ENCODE peak calls at places on chromosomes 12 and 14, in nine cellular contexts. V is stimulated activated CD8-positive, alpha-beta memory T cell treated with anti-CD3 and anti-CD28 coated beads, Interleukin-2, amount 100 ng/mL, for 1 hour; D is HFF-Myc; U is tibial nerve; Z is cardiac muscle cell; O is GM12892; K is activated CD8-positive, alpha-beta memory T cell treated with anti-CD3 and anti-CD28 coated beads, Interleukin-2, amount 10 ng/mL, durations not matched to agents 7 days and 5 days; J is activated CD4-positive, alpha-beta T cell treated with anti-CD3 and anti-CD28 coated beads, Interleukin-2, amount 10 ng/mL, durations not matched to agents 7 days and 5 days; Y is stimulated activated CD4-positive, alpha-beta T cell treated with anti-CD3 and anti-CD28 coated beads, Interleukin-1b, Interleukin-23, amount 100 ng/mL, for 1 hour. M is an unnamed sample.

GRCh38 chr14:104314251-104314941 is 176.0 kb downstream of the KIF26A start:
- DNase-seq in D (no peak), U (no peak), Y (no peak), V (no peak), Z (no peak), K (no peak), O (no peak), J (no peak), M (no peak)

GRCh38 chr14:23910081-23910875 is 43.3 kb upstream of the DHRS4 start:
- DNase-seq in D (peak; percentile 20), O (peak; percentile 29), V (no peak), K (no peak), U (peak; percentile 12), Z (peak; percentile 76), J (peak; percentile 18), Y (no peak), M (no peak)

GRCh38 chr14:68951051-68951797 is 27.9 kb downstream of the ACTN1 start:
- DNase-seq in U (peak; percentile 87), K (no peak), D (peak; percentile 89), O (no peak), Z (no peak), V (no peak), J (no peak), Y (no peak), M (no peak)

GRCh38 chr14:37325332-37325731 is 127.6 kb downstream of the MIPOL1 start:
- DNase-seq in K (no peak), Z (no peak), J (no peak), O (no peak), D (no peak), U (no peak), Y (no peak), V (no peak), M (no peak)

GRCh38 chr12:71164166-71164876 is 6.5 kb upstream of the TSPAN8 start:
- DNase-seq in D (no peak), O (no peak), J (no peak), K (no peak), Z (no peak), U (no peak), V (no peak), Y (no peak), M (no peak)

GRCh38 chr12:98416845-98417244 is 98.5 kb upstream of the TMPO start:
- DNase-seq in Z (no peak), J (no peak), U (no peak), V (no peak), Y (no peak), O (no peak), K (no peak), D (no peak), M (no peak)

GRCh38 chr12:52580496-52580895 is 6.9 kb upstream of the KRT74 start:
- DNase-seq in V (no peak), U (no peak), J (no peak), D (no peak), Y (no peak), K (no peak), Z (no peak), O (no peak), M (no peak)

GRCh38 chr14:98059106-98059505 is 1212.9 kb downstream of the BCL11B start:
- DNase-seq in V (no peak), J (no peak), Y (no peak), Z (no peak), U (no peak), O (no peak), K (no peak), D (no peak), M (no peak)

GRCh38 chr14:76034566-76034965 is 49.0 kb downstream of the IFT43 start:
- DNase-seq in Y (no peak), J (no peak), K (no peak), Z (no peak), V (no peak), O (no peak), D (no peak), U (no peak), M (no peak)

GRCh38 chr12:50788562-50788961 is 24.7 kb downstream of the ATF1 start:
- DNase-seq in U (no peak), Y (no peak), K (no peak), J (no peak), D (peak; percentile 86), V (no peak), Z (no peak), O (no peak), M (no peak)

GRCh38 chr12:6839482-6840201 is 1.1 kb upstream of the GNB3 start:
- DNase-seq in U (no peak), Z (no peak), O (peak; percentile 74), V (no peak), Y (no peak), K (no peak), J (no peak), D (no peak), M (no peak)

GRCh38 chr14:101097109-101097793 is 193.7 kb upstream of the RTL1 start:
- DNase-seq in U (no peak), V (no peak), O (no peak), K (no peak), J (no peak), D (no peak), Y (no peak), Z (no peak), M (no peak)

GRCh38 chr12:98402081-98402480 is 113.3 kb upstream of the TMPO start:
- DNase-seq in K (no peak), D (no peak), J (no peak), U (no peak), Y (no peak), V (no peak), O (no peak), Z (no peak), M (no peak)

GRCh38 chr12:52280319-52280795 is 5.9 kb downstream of the KRT86 start:
- DNase-seq in Z (no peak), K (no peak), O (no peak), U (peak; percentile 57), J (no peak), Y (no peak), V (no peak), D (peak; percentile 43), M (no peak)

GRCh38 chr12:110661337-110661972 is 27.5 kb downstream of the HVCN1 start:
- DNase-seq in Y (peak; percentile 18), O (peak; percentile 75), Z (no peak), U (peak; percentile 44), V (peak; percentile 27), D (no peak), J (peak; percentile 46), K (peak; percentile 84), M (no peak)

GRCh38 chr14:75559451-75560187 is 18.8 kb upstream of the FLVCR2 start:
- DNase-seq in U (peak; percentile 40), Z (no peak), K (peak; percentile 70), Y (no peak), J (peak; percentile 37), O (no peak), V (no peak), D (no peak), M (no peak)

GRCh38 chr12:51480978-51481377 is 56.3 kb downstream of the SLC4A8 start:
- DNase-seq in K (no peak), D (no peak), V (no peak), J (no peak), Y (no peak), Z (no peak), U (no peak), O (no peak), M (no peak)

GRCh38 chr14:100156776-100157175 is 2.7 kb downstream of the DEGS2 start:
- DNase-seq in Y (no peak), J (no peak), V (no peak), O (no peak), D (no peak), U (no peak), K (no peak), Z (no peak), M (no peak)

GRCh38 chr14:98769326-98769725 is 502.7 kb downstream of the BCL11B start:
- DNase-seq in U (no peak), O (no peak), V (no peak), K (no peak), Z (no peak), Y (no peak), J (no peak), D (no peak), M (no peak)

GRCh38 chr14:32312010-32312331 is 17.1 kb upstream of the AKAP6 start:
- DNase-seq in Y (no peak), J (no peak), Z (no peak), K (no peak), U (no peak), D (no peak), O (no peak), V (no peak), M (no peak)

GRCh38 chr12:122974274-122974891 is 661 bp upstream of the OGFOD2 start:
- DNase-seq in V (peak; percentile 98), O (peak; percentile 86), D (peak; percentile 95), J (peak; percentile 99), K (peak; percentile 99), Z (peak; percentile 98), Y (peak; percentile 99), U (peak; percentile 99), M (peak; percentile 98)

GRCh38 chr14:93975791-93976476 is 436 bp downstream of the ASB2 start:
- DNase-seq in O (no peak), Y (no peak), V (no peak), U (no peak), Z (no peak), J (peak; percentile 46), D (no peak), K (no peak), M (no peak)

GRCh38 chr12:97308576-97309198 is 153.9 kb upstream of the RMST start:
- DNase-seq in O (no peak), K (no peak), U (peak; percentile 76), D (peak; percentile 6), J (peak; percentile 54), V (no peak), Z (peak; percentile 55), Y (no peak), M (peak; percentile 42)

GRCh38 chr14:54760866-54761265 is 141.8 kb downstream of the GCH1 start:
- DNase-seq in V (no peak), J (no peak), Y (no peak), D (no peak), Z (no peak), K (no peak), O (no peak), U (no peak), M (no peak)

GRCh38 chr14:104247336-104248202 is 109.2 kb downstream of the KIF26A start:
- DNase-seq in J (no peak), K (no peak), O (no peak), Z (no peak), Y (no peak), U (no peak), D (no peak), V (no peak), M (no peak)

M was measured in CD4-positive, alpha-beta memory T cell.